ENCODE peak calls at places on chromosomes 6 and 20, in four cellular contexts. J is IMR-90; I is heart left ventricle; N is CD4-positive, alpha-beta T cell. H is an unnamed sample.

GRCh38 chr20:38667417-38667956 is 56.8 kb upstream of the SLC32A1 start:
- DNase-seq in I (no peak), J (no peak), N (no peak), H (no peak)

GRCh38 chr6:161162722-161163121 is 111.1 kb downstream of the AGPAT4 start:
- DNase-seq in I (no peak), J (no peak), N (no peak), H (no peak)

GRCh38 chr20:44464514-44464913 is 11.2 kb upstream of the TTPAL start:
- DNase-seq in J (no peak), N (no peak), I (no peak), H (no peak)

GRCh38 chr20:13819885-13820645 is 35.2 kb downstream of the NDUFAF5 start:
- DNase-seq in J (peak; percentile 49), N (peak; percentile 7), I (no peak), H (no peak)

GRCh38 chr6:169501128-169501527 is 200.7 kb downstream of the WDR27 start:
- DNase-seq in N (no peak), I (no peak), J (no peak), H (peak; percentile 7)

GRCh38 chr6:11113038-11113437 is 1.5 kb upstream of the ERVFRD-1 start:
- DNase-seq in N (no peak), J (no peak), I (no peak), H (no peak)

GRCh38 chr20:17617868-17618672 is 48.2 kb downstream of the DSTN start:
- DNase-seq in I (no peak), J (no peak), N (no peak), H (no peak)

GRCh38 chr20:13638496-13639477 is at the start of gene TASP1:
- DNase-seq in N (peak; percentile 98), J (peak; percentile 94), I (peak; percentile 95), H (peak; percentile 93)

GRCh38 chr6:98047881-98048280 is 764.9 kb upstream of the MMS22L start:
- DNase-seq in N (no peak), J (no peak), I (no peak), H (no peak)

GRCh38 chr6:169934699-169935347 is 183.4 kb downstream of the ERMARD start:
- DNase-seq in N (no peak), I (no peak), J (no peak), H (no peak)

GRCh38 chr6:8468731-8469130 is 33.4 kb upstream of the SLC35B3 start:
- DNase-seq in J (no peak), I (no peak), N (no peak), H (no peak)

GRCh38 chr6:166657531-166657930 is 30.5 kb upstream of the RPS6KA2 start:
- DNase-seq in N (no peak), I (no peak), J (no peak), H (no peak)

GRCh38 chr6:36911946-36912555 is 26.3 kb downstream of the C6orf89 start:
- DNase-seq in N (no peak), J (no peak), I (no peak), H (no peak)

GRCh38 chr6:3088446-3088845 is 20.2 kb downstream of the RIPK1 start:
- DNase-seq in J (peak; percentile 11), I (no peak), N (no peak), H (no peak)

DNA sequence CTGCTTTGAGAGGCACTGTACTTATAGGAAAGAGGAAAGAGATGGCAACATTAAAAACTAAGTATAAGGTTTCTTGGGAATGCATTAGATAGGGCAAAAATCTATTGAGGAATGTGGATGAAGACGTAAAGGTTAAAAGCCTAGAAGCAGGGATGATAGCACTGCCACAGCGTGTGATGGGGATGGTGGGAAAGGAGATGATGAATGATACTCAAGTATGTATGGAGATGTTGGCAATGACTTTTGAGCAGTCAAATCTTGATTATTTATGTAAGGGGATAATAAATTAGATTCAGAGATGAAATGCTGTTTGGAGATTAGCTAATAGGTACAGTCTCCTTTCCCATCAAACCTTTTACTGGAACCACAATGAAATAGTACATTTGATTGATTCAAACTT is 432.8 kb downstream of the GRIK2 start:
- DNase-seq in I (no peak), J (no peak), N (no peak), H (no peak)
- H3K27ac ChIP-seq in I (no peak overlapping the region), J (no peak overlapping the region), N (no peak overlapping the region), H (no peak overlapping the region)

GRCh38 chr6:108562503-108562993 is 1.8 kb downstream of the FOXO3 start:
- DNase-seq in N (no peak), J (peak; percentile 81), I (peak; percentile 73), H (peak; percentile 27)
- H3K27ac ChIP-seq in N (no peak overlapping the region), J (peak overlapping the region; percentile 92), I (peak overlapping the region; percentile 100), H (peak overlapping the region; percentile 73)

DNA sequence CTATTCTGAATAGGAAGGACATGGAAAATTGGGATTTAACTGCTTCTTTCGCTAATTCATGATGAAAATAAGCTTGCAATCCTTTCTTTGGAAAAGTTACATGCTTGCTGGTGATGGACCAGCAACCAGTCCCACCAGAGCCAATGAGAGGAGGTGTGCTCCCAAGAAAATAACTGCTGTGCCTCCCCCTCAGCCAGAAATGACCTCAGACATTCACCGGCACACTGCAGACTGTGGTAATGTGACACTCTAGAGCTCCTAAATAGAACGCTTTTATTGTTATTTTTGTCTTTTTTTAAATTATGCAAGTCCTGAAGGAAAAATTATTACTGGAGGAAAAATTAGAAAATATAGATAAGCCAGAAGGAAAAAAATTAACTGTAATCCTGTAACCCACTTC is 2.6 kb downstream of the PYGB start:
- DNase-seq in I (no peak), N (no peak), J (peak; percentile 18), H (no peak)
- H3K27ac ChIP-seq in I (peak overlapping the region; percentile 98), N (no peak overlapping the region), J (no peak overlapping the region), H (no peak overlapping the region)

GRCh38 chr6:14412026-14412425 is 294.5 kb downstream of the CD83 start:
- DNase-seq in J (no peak), N (no peak), I (no peak), H (no peak)
- H3K27ac ChIP-seq in J (no peak overlapping the region), N (no peak overlapping the region), I (no peak overlapping the region), H (no peak overlapping the region)

DNA sequence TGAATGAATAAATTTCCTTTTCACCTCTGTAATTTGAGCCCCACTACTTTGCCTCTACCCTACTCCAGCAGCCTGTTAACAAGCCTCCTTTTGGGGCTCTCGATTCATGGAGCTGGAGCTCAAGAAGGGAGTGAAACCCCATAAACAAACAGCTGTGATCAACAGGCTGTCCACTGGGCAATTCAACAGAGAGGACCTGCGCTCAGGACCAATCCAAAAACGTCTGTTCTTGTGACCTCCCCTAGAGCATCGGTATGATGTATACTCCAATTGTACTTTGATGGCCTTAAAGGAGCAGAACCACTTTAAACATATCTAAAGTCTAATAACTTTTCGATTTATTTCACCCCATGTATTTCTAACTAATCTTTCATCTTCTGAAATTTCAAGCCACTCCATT is 37.4 kb downstream of the HIVEP2 start:
- DNase-seq in I (no peak), N (peak; percentile 34), J (no peak), H (no peak)
- H3K27ac ChIP-seq in I (no peak overlapping the region), N (peak overlapping the region; percentile 76), J (no peak overlapping the region), H (no peak overlapping the region)

GRCh38 chr20:49831770-49832631 is 19.4 kb downstream of the SLC9A8 start:
- DNase-seq in I (no peak), N (no peak), J (no peak), H (no peak)
- H3K27ac ChIP-seq in I (no peak overlapping the region), N (no peak overlapping the region), J (peak overlapping the region; percentile 71), H (no peak overlapping the region)

H was measured in caudate nucleus.